ENCODE peak calls at places on chromosomes 3 and 15, in eight cellular contexts. E is fibroblast of villous mesenchyme, A is astrocyte of the spinal cord, S is GM06990, Z is bronchial epithelial cell, O is aorta, H is uterus, M is mammary epithelial cell. P is an unnamed sample.

GRCh38 chr3:188123170-188123920 is 30.6 kb upstream of the LPP start:
- DNase-seq in E (no peak), A (no peak), S (no peak), O (no peak), H (no peak), M (peak; percentile 45), Z (peak; percentile 14), P (no peak)

GRCh38 chr3:25103391-25103790 is 324.7 kb upstream of the RARB start:
- DNase-seq in A (no peak), O (no peak), E (no peak), H (no peak), Z (no peak), M (no peak), S (no peak), P (no peak)

GRCh38 chr3:38655708-38656300 is 6.3 kb upstream of the SCN5A start:
- DNase-seq in E (peak; percentile 48), H (no peak), Z (peak; percentile 30), M (peak; percentile 24), O (no peak), S (no peak), A (peak; percentile 50), P (peak; percentile 22)

GRCh38 chr3:150798122-150798618 is 35.2 kb upstream of the SIAH2 start:
- DNase-seq in Z (no peak), H (no peak), E (peak; percentile 5), O (no peak), S (no peak), M (no peak), A (peak; percentile 42), P (peak; percentile 53)

GRCh38 chr3:86895202-86895601 is 95.7 kb downstream of the VGLL3 start:
- DNase-seq in E (no peak), H (no peak), A (no peak), O (no peak), S (no peak), M (peak; percentile 17), Z (peak; percentile 47), P (no peak)

GRCh38 chr15:26260517-26261133 is 397.5 kb upstream of the ATP10A start:
- DNase-seq in E (no peak), M (no peak), O (no peak), H (no peak), Z (no peak), A (no peak), S (no peak), P (no peak)

GRCh38 chr3:12999147-13000140 is 73.8 kb downstream of the IQSEC1 start:
- DNase-seq in H (peak; percentile 65), M (no peak), E (no peak), Z (no peak), A (no peak), S (peak; percentile 80), O (peak; percentile 96), P (no peak)

GRCh38 chr15:50251638-50252182 is 13.8 kb downstream of the HDC start:
- DNase-seq in H (no peak), O (no peak), M (no peak), Z (no peak), S (no peak), E (no peak), A (no peak), P (no peak)

GRCh38 chr15:92652576-92652966 is 3.0 kb downstream of the FAM174B start:
- DNase-seq in A (no peak), O (no peak), Z (no peak), H (no peak), E (no peak), M (no peak), S (no peak), P (no peak)

GRCh38 chr3:142566096-142566495 is 12.4 kb downstream of the ATR start:
- DNase-seq in M (peak; percentile 78), E (no peak), Z (no peak), H (no peak), S (no peak), O (no peak), A (no peak), P (no peak)

GRCh38 chr3:182608876-182609275 is 184.4 kb upstream of the ATP11B start:
- DNase-seq in O (no peak), Z (no peak), M (no peak), S (no peak), H (no peak), E (no peak), A (no peak), P (no peak)

GRCh38 chr3:189690672-189691071 is 59.5 kb downstream of the TP63 start:
- DNase-seq in Z (no peak), M (no peak), E (no peak), A (no peak), S (no peak), O (no peak), H (no peak), P (no peak)

GRCh38 chr3:140630366-140630765 is 47.5 kb upstream of the TRIM42 start:
- DNase-seq in Z (peak; percentile 18), S (no peak), E (no peak), O (no peak), H (no peak), A (peak; percentile 17), M (no peak), P (no peak)

GRCh38 chr15:69476704-69477473 is 24.3 kb downstream of the RPLP1 start:
- DNase-seq in M (no peak), O (no peak), A (no peak), H (no peak), S (no peak), Z (no peak), E (no peak), P (no peak)

GRCh38 chr15:60713096-60714084 is 234.4 kb upstream of the ICE2 start:
- DNase-seq in H (peak; percentile 32), A (peak; percentile 36), Z (peak; percentile 37), E (peak; percentile 28), O (no peak), M (no peak), S (no peak), P (no peak)

GRCh38 chr15:43169888-43170287 is 15.3 kb upstream of the CCNDBP1 start:
- DNase-seq in A (peak; percentile 5), H (no peak), O (no peak), Z (peak; percentile 24), S (no peak), M (no peak), E (no peak), P (no peak)

GRCh38 chr3:156594229-156594683 is 39.3 kb upstream of the SSR3 start:
- DNase-seq in O (no peak), H (no peak), Z (no peak), E (no peak), M (no peak), S (no peak), A (no peak), P (no peak)

DNA sequence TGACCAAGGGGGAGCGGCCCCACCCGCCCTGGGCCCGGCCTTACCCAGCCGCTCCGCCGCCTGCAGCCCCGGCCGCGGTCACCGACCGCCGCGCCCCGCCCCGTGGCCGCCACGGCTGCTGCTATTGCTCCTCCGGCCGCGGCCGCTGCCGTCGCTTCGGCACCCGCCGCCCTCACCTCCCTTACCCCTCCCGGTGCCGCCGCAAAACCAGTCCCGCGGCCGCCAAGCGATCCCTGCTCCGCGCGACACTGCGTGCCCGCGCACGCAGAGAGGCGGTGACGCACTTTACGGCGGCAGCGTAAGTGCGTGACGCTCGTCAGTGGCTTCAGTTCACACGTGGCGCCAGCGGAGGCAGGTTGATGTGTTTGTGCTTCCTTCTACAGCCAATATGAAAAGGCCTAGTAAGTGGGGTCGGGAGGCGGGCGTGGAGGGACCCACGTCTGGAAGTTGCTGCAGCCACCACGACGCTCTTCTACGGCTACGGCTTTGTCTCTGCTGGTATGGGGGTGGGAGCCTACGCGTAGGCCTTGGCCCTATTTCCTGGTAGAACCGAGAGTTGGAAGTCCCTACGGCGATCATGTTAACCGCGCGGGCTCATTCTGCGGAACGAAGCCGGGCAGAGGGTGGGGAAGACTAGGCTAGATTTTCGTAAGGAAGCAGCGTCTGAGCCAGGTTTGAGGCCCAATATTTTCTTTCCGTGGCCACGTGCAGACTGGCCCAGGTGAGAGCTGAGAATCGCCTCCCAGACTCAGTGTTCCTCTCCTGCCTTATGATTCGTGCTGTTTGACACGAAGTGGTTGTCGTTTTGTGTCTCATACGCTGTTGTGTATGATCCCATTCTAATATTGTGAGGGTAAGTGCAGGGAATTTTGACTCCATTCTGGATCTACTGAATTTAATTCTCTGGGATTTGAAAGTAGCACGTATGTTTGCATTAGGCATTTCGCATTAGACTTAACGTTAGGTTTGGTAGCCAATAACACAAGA is at the start of the genes GNL3 and PBRM1:
- DNase-seq in H (peak; percentile 89), S (peak; percentile 98), O (peak; percentile 97), E (peak; percentile 96), M (peak; percentile 95), A (peak; percentile 98), Z (peak; percentile 87), P (peak; percentile 90)
- H3K4me3 ChIP-seq in H (peak within 1 kb of the TSS; percentile 92), S (peak within 1 kb of the TSS; percentile 87), O (peak within 1 kb of the TSS; percentile 86), E (peak within 1 kb of the TSS; percentile 93), M (peak within 1 kb of the TSS; percentile 89), A (peak within 1 kb of the TSS; percentile 91), Z (peak within 1 kb of the TSS; percentile 88), P (peak within 1 kb of the TSS; percentile 69)

DNA sequence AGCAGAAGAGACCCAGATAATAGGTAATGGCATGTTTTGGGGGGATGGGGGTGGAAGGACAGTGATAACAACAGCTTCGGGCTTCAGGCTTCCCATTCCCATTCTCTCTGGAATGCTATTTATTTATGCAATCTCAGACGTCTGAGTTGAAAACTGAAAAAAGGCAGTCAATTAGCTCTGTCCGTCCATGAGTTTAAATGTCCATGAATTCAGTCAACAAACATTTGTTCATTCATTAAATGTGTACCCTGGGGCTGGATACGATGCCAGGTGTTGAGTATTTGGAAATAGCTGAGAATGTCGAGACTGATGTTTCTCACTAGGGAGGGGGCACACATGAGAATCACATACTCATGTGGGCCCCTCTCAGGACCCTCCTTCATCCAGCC is 42.4 kb downstream of the AMOTL2 start:
- DNase-seq in Z (no peak), S (no peak), A (no peak), E (no peak), M (no peak), O (no peak), H (no peak), P (no peak)
- H3K4me3 ChIP-seq in Z (no peak overlapping the region), S (no peak overlapping the region), A (no peak overlapping the region), E (no peak overlapping the region), M (no peak overlapping the region), O (no peak overlapping the region), H (no peak overlapping the region), P (no peak overlapping the region)

DNA sequence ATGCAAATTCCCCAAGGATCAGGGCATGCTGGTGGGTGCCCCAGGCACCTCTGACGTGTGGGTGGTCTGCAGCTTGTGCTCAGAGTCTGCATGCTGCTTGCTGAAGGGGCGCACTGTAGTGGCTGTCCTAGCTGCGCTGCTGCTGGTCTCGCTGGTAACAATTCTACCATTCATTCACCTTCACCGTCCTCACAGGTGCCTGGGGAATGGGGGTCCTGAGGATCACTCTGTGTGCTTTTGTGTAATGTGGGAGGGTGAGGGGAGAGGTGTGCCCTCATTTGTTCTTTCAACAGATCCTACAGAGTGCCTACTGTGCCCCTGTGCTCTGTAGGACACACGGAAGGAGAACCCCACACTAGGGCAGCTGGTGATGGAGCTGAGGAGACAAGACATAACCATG is 2.1 kb upstream of the ITGA11 start:
- DNase-seq in O (no peak), S (no peak), Z (no peak), E (no peak), H (no peak), A (no peak), M (no peak), P (no peak)
- H3K4me3 ChIP-seq in O (no peak overlapping the region), S (no peak overlapping the region), Z (no peak overlapping the region), E (no peak overlapping the region), H (no peak overlapping the region), A (no peak overlapping the region), M (no peak overlapping the region), P (no peak overlapping the region)

DNA sequence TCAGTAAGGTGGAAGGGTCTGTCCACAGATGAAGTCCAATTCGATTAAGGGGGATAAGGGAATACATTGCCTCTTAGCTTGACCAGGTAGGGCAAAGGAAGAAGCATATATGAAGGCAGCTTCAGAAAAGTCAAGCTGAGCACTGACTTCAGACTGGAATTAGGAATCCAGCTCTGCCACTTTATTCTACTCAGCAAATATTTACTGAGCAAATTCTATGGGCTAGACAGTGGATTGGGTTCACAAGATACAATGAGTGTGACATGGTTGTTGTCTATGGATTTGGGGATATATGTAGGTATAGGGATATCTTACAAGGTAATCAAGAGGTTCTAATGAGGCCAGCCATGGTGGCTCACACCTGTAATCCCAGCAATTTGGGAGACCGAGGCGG is 526 bp downstream of the ADIPOQ start:
- DNase-seq in Z (no peak), O (no peak), H (no peak), M (no peak), S (no peak), E (no peak), A (no peak), P (no peak)
- H3K4me3 ChIP-seq in Z (no peak overlapping the region), O (no peak overlapping the region), H (no peak overlapping the region), M (no peak overlapping the region), S (no peak overlapping the region), E (no peak overlapping the region), A (no peak overlapping the region), P (no peak overlapping the region)

P was measured in astrocyte of the cerebellum.